ENCODE peak calls at places on chromosomes 16 and 17, in nine cellular contexts. D is activated T-cell treated with anti-CD3 and anti-CD28 coated beads for 1 hour, N is NCI-H1092, Q is C1 segment of cervical spinal cord, V is left lung, X is caudate nucleus, O is GM20000, S is cardiac fibroblast, W is HTR-8/SVneo. U is an unnamed sample.
A peak's percentile ranks its signal among the peaks of the same experiment; 100 is the strongest.

GRCh38 chr17:4559851-4560820 is at the start of gene GGT6:
- DNase-seq in W (no peak), D (no peak), S (no peak), Q (no peak), N (no peak), X (no peak), V (peak; percentile 69), O (no peak), U (no peak)

GRCh38 chr17:2042355-2042929 is 620 bp downstream of the OVCA2 start:
- DNase-seq in X (no peak), W (no peak), N (no peak), O (no peak), D (no peak), Q (no peak), V (no peak), S (peak; percentile 64), U (no peak)

GRCh38 chr17:76715462-76715830 is 4.7 kb upstream of the MXRA7 start:
- DNase-seq in S (no peak), X (no peak), Q (no peak), O (no peak), V (no peak), D (no peak), N (no peak), W (no peak), U (no peak)

GRCh38 chr16:53982631-53983042 is 278.7 kb downstream of the FTO start:
- DNase-seq in W (no peak), X (no peak), V (no peak), O (no peak), D (no peak), Q (no peak), S (no peak), N (no peak), U (no peak)

GRCh38 chr17:35242158-35242804 is 591 bp upstream of the SLFN5 start:
- DNase-seq in S (peak; percentile 40), V (peak; percentile 76), D (peak; percentile 71), O (peak; percentile 91), N (peak; percentile 9), X (no peak), Q (peak; percentile 60), W (peak; percentile 71), U (peak; percentile 64)

GRCh38 chr17:77961741-77962140 is 3.2 kb downstream of the TNRC6C start:
- DNase-seq in X (no peak), S (no peak), O (no peak), W (no peak), N (no peak), D (no peak), V (no peak), Q (no peak), U (no peak)

GRCh38 chr16:72554935-72555334 is 383.0 kb upstream of the PMFBP1 start:
- DNase-seq in S (no peak), D (no peak), O (no peak), N (no peak), V (no peak), X (no peak), Q (no peak), W (no peak), U (no peak)

GRCh38 chr17:55458977-55459376 is 37.3 kb upstream of the MMD start:
- DNase-seq in S (peak; percentile 31), X (no peak), N (no peak), V (no peak), W (peak; percentile 36), O (no peak), Q (no peak), D (no peak), U (no peak)

GRCh38 chr16:1560866-1561265 is 27.4 kb downstream of the TMEM204 start:
- DNase-seq in O (no peak), X (no peak), N (no peak), W (no peak), V (no peak), S (no peak), D (no peak), Q (no peak), U (no peak)

GRCh38 chr16:66662445-66663194 is 33.9 kb downstream of the CMTM4 start:
- DNase-seq in S (peak; percentile 58), Q (peak; percentile 18), D (no peak), O (peak; percentile 22), V (no peak), W (peak; percentile 48), N (no peak), X (no peak), U (no peak)

GRCh38 chr16:67936876-67937605 is 391 bp upstream of the PSMB10 start:
- DNase-seq in V (peak; percentile 82), D (peak; percentile 59), S (no peak), Q (no peak), X (no peak), N (no peak), O (peak; percentile 91), W (no peak), U (no peak)

GRCh38 chr16:89242795-89243200 is 25.3 kb downstream of the ZNF778 start:
- DNase-seq in Q (no peak), D (no peak), N (no peak), W (no peak), O (no peak), S (no peak), X (no peak), V (no peak), U (no peak)

GRCh38 chr17:75795820-75796607 is 11.4 kb downstream of the UNK start:
- DNase-seq in Q (no peak), O (no peak), X (no peak), V (no peak), W (no peak), S (no peak), N (no peak), D (no peak), U (no peak)

GRCh38 chr17:67105213-67105612 is 60.9 kb downstream of the CACNG1 start:
- DNase-seq in S (peak; percentile 64), X (no peak), D (no peak), O (no peak), Q (no peak), V (no peak), W (no peak), N (no peak), U (no peak)

U was measured in HuH-7.5.